ENCODE peak calls at places on chromosomes 13 and 19, in six cellular contexts. X is Peyer's patch, P is ovary, L is heart left ventricle, J is stomach, W is right lobe of liver. N is an unnamed sample. For H3K36me3, the result is how much of the 10 kb centered on the place peaks cover.

GRCh38 chr13:50712882-50713281 is 130.6 kb downstream of the DLEU7 start:
- DNase-seq in J (no peak), L (no peak), P (no peak), W (no peak), X (no peak), N (no peak)

GRCh38 chr13:33678906-33679657 is 138.9 kb upstream of the RFC3 start:
- DNase-seq in W (peak), L (peak), P (peak), J (peak), X (peak), N (peak)

GRCh38 chr13:49649244-49649962 is 21.1 kb downstream of the ARL11 start:
- DNase-seq in X (no peak), W (no peak), L (no peak), J (no peak), P (no peak), N (no peak)

GRCh38 chr19:50432658-50433057 is at the start of gene MYBPC2:
- DNase-seq in L (no peak), W (no peak), J (peak), P (no peak), X (no peak), N (no peak)

GRCh38 chr19:43939557-43940260 is 4.6 kb upstream of the ZNF45 start:
- DNase-seq in X (no peak), L (no peak), P (no peak), W (no peak), J (no peak), N (no peak)

GRCh38 chr13:23984541-23984940 is 87.2 kb upstream of the C1QTNF9B start:
- DNase-seq in W (no peak), P (no peak), J (peak), L (no peak), X (no peak), N (no peak)

GRCh38 chr13:71067164-71067815 is 799.7 kb downstream of the DACH1 start:
- DNase-seq in P (no peak), J (no peak), L (no peak), X (no peak), W (no peak), N (no peak)

GRCh38 chr13:79547821-79548220 is 66.9 kb downstream of the NDFIP2 start:
- DNase-seq in W (no peak), L (no peak), X (no peak), J (no peak), P (no peak), N (no peak)

GRCh38 chr19:4208385-4209094 is 20.8 kb upstream of the EBI3 start:
- DNase-seq in J (no peak), X (peak), L (no peak), P (no peak), W (no peak), N (no peak)

GRCh38 chr13:35796627-35797026 is 320.1 kb upstream of the MAB21L1 start:
- DNase-seq in J (no peak), X (no peak), W (no peak), P (no peak), L (no peak), N (no peak)

GRCh38 chr19:6752257-6753177 is 13.0 kb downstream of the TRIP10 start:
- DNase-seq in J (no peak), P (no peak), L (no peak), X (peak), W (peak), N (no peak)

GRCh38 chr19:31260171-31260933 is 88.9 kb downstream of the TSHZ3 start:
- DNase-seq in X (no peak), P (no peak), J (peak), W (no peak), L (no peak), N (no peak)

GRCh38 chr19:40006273-40006691 is 9.4 kb downstream of the ZNF546 start:
- DNase-seq in X (no peak), W (no peak), L (no peak), P (no peak), J (no peak), N (no peak)

GRCh38 chr13:75761373-75761772 is 125.2 kb downstream of the LMO7 start:
- DNase-seq in W (no peak), L (no peak), P (no peak), X (no peak), J (no peak), N (no peak)

GRCh38 chr19:33532859-33533455 is 11.4 kb upstream of the PEPD start:
- DNase-seq in J (no peak), X (no peak), W (no peak), L (no peak), P (no peak), N (no peak)

GRCh38 chr13:50222569-50223332 is 207.5 kb downstream of the KCNRG start:
- DNase-seq in X (no peak), P (peak), W (peak), L (peak), J (peak), N (no peak)

GRCh38 chr13:75279834-75280369 is 202.1 kb downstream of the TBC1D4 start:
- DNase-seq in P (no peak), X (no peak), L (no peak), W (no peak), J (no peak), N (no peak)

GRCh38 chr13:76216729-76217128 is 580.6 kb downstream of the LMO7 start:
- DNase-seq in P (no peak), X (no peak), W (no peak), L (no peak), J (no peak), N (no peak)

GRCh38 chr13:47545630-47546029 is 455.4 kb downstream of the SUCLA2 start:
- DNase-seq in L (no peak), W (no peak), P (no peak), X (no peak), J (no peak), N (no peak)

GRCh38 chr13:40356011-40356410 is 310.4 kb downstream of the FOXO1 start:
- DNase-seq in J (no peak), L (no peak), P (no peak), X (no peak), W (no peak), N (no peak)

GRCh38 chr13:36766295-36766694 is 52.7 kb upstream of the RFXAP start:
- DNase-seq in W (no peak), L (no peak), P (no peak), J (no peak), X (no peak), N (no peak)

GRCh38 chr19:11382898-11383705 is 1.0 kb downstream of the EPOR start:
- DNase-seq in P (no peak), L (peak), W (peak), X (peak), J (peak), N (peak)

GRCh38 chr13:109389892-109390345 is 396.5 kb downstream of the IRS2 start:
- DNase-seq in P (no peak), W (peak), J (no peak), X (no peak), L (no peak), N (no peak)

GRCh38 chr19:33998739-33999345 is 173.5 kb upstream of the LSM14A start:
- DNase-seq in P (no peak), X (no peak), J (no peak), L (no peak), W (no peak), N (no peak)

GRCh38 chr13:92390217-92390616 is 836.4 kb upstream of the GPC6 start:
- DNase-seq in J (no peak), X (no peak), L (no peak), P (no peak), W (no peak), N (no peak)

GRCh38 chr13:48492123-48493075 is 40.5 kb downstream of the RCBTB2 start:
- DNase-seq in J (peak), W (peak), X (peak), L (peak), P (peak), N (peak)

GRCh38 chr13:47310376-47310775 is 413.5 kb upstream of the HTR2A start:
- DNase-seq in W (no peak), J (no peak), P (no peak), X (no peak), L (no peak), N (no peak)

GRCh38 chr13:113621046-113621445 is 36.5 kb downstream of the TFDP1 start:
- DNase-seq in L (no peak), X (peak), J (no peak), P (no peak), W (no peak), N (no peak)

GRCh38 chr19:45747513-45747912 is 14.3 kb downstream of the MEIOSIN start:
- DNase-seq in J (no peak), P (no peak), W (no peak), L (no peak), X (no peak), N (no peak)

GRCh38 chr13:77896536-77896935 is 22.1 kb downstream of the EDNRB start:
- DNase-seq in P (peak), J (no peak), X (no peak), W (no peak), L (peak), N (no peak)

GRCh38 chr13:101454767-101455166 is 2.3 kb downstream of the ITGBL1 start:
- DNase-seq in X (no peak), J (no peak), W (no peak), L (no peak), P (no peak), N (no peak)

GRCh38 chr13:99022953-99023352 is 45.1 kb upstream of the DOCK9 start:
- DNase-seq in W (no peak), L (no peak), X (no peak), J (no peak), P (no peak), N (no peak)

GRCh38 chr13:71513414-71514063 is 353.5 kb downstream of the DACH1 start:
- DNase-seq in W (no peak), L (no peak), X (no peak), J (no peak), P (no peak), N (no peak)

DNA sequence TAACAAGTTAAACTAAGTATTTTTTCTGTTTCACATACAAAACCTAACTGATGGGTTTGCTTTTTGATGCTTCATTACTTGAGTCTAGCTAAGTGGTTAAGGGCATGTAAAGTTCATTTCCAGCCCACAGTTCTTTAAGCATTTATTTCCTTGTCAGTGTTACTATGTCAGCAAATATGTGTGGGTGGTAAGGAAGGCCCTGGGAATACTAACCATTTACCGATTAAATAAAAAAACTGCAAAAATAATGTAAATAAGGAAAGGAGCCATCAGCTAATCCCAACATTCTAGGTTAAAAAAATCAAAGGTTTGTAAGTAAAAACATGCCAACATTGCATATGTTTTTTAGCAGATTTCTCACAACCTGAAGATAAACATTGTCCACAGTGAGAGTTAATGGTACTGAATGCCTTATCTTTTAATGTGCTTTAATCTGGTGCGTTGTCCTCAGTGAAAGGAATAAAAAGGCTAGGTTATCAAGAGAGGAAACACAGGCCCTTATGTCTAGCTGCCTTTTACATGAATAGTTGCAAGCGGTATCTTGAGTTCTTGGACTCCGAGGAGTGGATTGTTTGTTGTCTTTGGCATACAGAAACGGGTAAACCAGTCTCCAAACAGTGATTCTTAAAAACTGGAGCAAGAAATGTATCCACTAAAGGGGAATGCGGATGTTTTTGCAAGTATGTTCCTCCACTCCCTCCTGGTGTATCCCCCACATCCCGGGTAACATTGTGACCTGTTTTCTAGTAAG is 949.6 kb upstream of the SLC10A2 start:
- DNase-seq in P (no peak), L (no peak), J (no peak), X (no peak), W (no peak), N (no peak)
- TF ChIP-seq POLR2A in P (no peak), L (no peak), J (no peak), X (no peak), W (no peak), N (no peak)

GRCh38 chr19:35731353-35731752 is 10.9 kb downstream of the IGFLR1 start:
- DNase-seq in W (no peak), X (no peak), P (no peak), L (no peak), J (no peak), N (no peak)
- H3K36me3 ChIP-seq in W (half or more), X (under half), P (under half), L (under half), J (half or more), N (half or more)

GRCh38 chr19:49363265-49364082 is at the start of gene DKKL1:
- DNase-seq in L (peak), X (peak), W (peak), P (peak), J (peak), N (peak)
- TF ChIP-seq POLR2A in L (peak), X (no peak), W (no peak), P (peak), J (no peak), N (no peak)

GRCh38 chr19:14031719-14032480 is at the start of gene IL27RA:
- DNase-seq in P (no peak), W (peak), L (peak), J (peak), X (peak), N (peak)

GRCh38 chr19:14033946-14034345 is 2.4 kb downstream of the IL27RA start:
- DNase-seq in X (no peak), P (no peak), L (no peak), W (no peak), J (no peak), N (no peak)

GRCh38 chr19:14028901-14029300 is 953 bp downstream of the RLN3 start:
- DNase-seq in W (no peak), L (no peak), X (no peak), P (no peak), J (no peak), N (no peak)

GRCh38 chr19:14027856-14028450 is at the start of gene RLN3:
- DNase-seq in P (no peak), X (no peak), L (no peak), W (no peak), J (no peak), N (no peak)

GRCh38 chr19:14030997-14031718 is 404 bp upstream of the IL27RA start:
- DNase-seq in W (no peak), J (no peak), X (no peak), P (no peak), L (no peak), N (no peak)
- H3K36me3 ChIP-seq in W (under half), J (under half), X (under half), P (under half), L (under half), N (under half)

GRCh38 chr19:37907735-37908066 is 693 bp downstream of the SIPA1L3 start:
- DNase-seq in W (no peak), P (no peak), X (no peak), J (no peak), L (no peak), N (no peak)

GRCh38 chr19:37906868-37907734 is at the start of gene SIPA1L3:
- DNase-seq in X (peak), L (peak), J (peak), W (peak), P (peak), N (peak)

GRCh38 chr19:37909661-37910199 is 2.7 kb downstream of the SIPA1L3 start:
- DNase-seq in P (no peak), J (no peak), W (no peak), L (no peak), X (no peak), N (no peak)

GRCh38 chr19:37903096-37903495 is 3.3 kb downstream of the WDR87 start:
- DNase-seq in P (no peak), X (no peak), J (no peak), W (no peak), L (no peak), N (no peak)

DNA sequence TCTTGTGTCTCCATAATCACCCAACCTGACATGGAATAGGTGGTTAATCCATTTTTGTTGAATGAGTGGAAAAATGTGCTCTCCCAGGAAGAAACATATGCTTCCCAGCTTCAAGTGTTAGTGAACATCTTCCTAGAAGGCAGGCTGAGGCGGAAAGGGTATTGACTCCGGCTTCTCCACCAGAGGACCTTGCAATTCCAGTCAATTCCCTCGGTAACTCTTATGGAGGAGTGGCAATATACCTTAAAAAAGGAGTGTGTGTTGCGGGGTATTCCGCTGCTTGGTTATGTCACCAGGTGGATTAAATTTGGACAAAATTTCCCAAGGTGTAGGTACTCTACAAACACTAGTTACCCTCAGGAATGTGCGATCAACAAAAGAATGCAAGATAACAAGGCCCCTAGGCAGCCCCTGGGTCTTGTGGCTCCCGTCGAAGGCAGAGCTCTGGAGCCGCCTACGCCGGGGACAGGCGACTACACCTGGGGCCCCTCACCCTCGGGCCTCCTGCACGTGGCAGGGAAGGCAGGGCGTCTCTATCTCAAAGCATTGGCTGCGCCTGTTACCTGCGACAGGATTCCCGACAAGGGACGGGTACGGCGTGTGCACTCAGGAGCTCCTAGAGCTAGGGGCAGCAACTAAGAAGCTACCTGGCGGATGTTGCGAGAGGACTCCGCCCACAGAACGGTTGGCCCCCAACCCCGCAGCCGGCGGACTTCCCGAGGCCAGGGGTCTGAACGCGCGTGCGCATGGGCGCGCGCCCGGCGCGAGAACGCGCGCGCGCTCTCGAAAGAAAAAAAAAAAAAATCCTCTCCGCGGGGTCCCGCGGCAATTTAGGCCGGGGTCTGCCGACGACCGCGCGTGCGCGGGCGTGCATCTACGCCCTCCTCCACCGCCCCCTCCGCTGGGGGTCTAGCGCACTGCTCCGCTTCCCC is at the start of gene WDR87:
- DNase-seq in J (peak), L (peak), P (peak), X (peak), W (peak), N (peak)
- TF ChIP-seq POLR2A in J (no peak), L (no peak), P (no peak), X (no peak), W (no peak), N (no peak)

GRCh38 chr19:47756953-47757608 is 11.7 kb downstream of the NOP53 start:
- DNase-seq in X (no peak), L (no peak), W (peak), P (no peak), J (no peak), N (no peak)

GRCh38 chr19:47755762-47756626 is 10.6 kb downstream of the NOP53 start:
- DNase-seq in X (no peak), W (no peak), L (no peak), P (no peak), J (no peak), N (no peak)

GRCh38 chr19:47756627-47756929 is 11.2 kb downstream of the NOP53 start:
- DNase-seq in J (no peak), W (no peak), X (no peak), P (no peak), L (no peak), N (no peak)

GRCh38 chr19:47754206-47755064 is 9.1 kb downstream of the NOP53 start:
- DNase-seq in W (no peak), P (no peak), J (no peak), X (no peak), L (no peak), N (no peak)

GRCh38 chr19:47755065-47755761 is 9.9 kb downstream of the NOP53 start:
- DNase-seq in W (no peak), J (no peak), L (no peak), P (no peak), X (no peak), N (no peak)
- H3K36me3 ChIP-seq in W (under half), J (half or more), L (under half), P (under half), X (under half), N (under half)

N was measured in adrenal gland.